ENCODE peak calls at places on chromosomes 11 and 22, in seven cellular contexts. H is GM12891, Z is H1, B is GM12878, F is K562, Q is HepG2, O is SK-N-SH. N is an unnamed sample.

GRCh38 chr11:67352546-67353316 is 615 bp downstream of the POLD4 start:
- DNase-seq in H (no peak), Z (no peak), B (no peak), F (peak; percentile 28), Q (peak; percentile 20), O (no peak), N (no peak)

GRCh38 chr11:859394-860131 is 16.9 kb downstream of the TSPAN4 start:
- DNase-seq in H (no peak), Z (no peak), B (no peak), F (peak; percentile 70), Q (no peak), O (peak; percentile 97), N (no peak)

GRCh38 chr11:116471608-116472007 is 301.2 kb downstream of the BUD13 start:
- DNase-seq in H (no peak), Z (no peak), B (no peak), F (no peak), Q (peak; percentile 28), O (no peak), N (no peak)

GRCh38 chr11:36105743-36106581 is 162.1 kb downstream of the LDLRAD3 start:
- DNase-seq in H (no peak), Z (no peak), B (no peak), F (no peak), Q (no peak), O (no peak), N (no peak)

GRCh38 chr11:8381343-8381742 is 117.7 kb upstream of the LMO1 start:
- DNase-seq in H (no peak), Z (no peak), B (no peak), F (no peak), Q (no peak), O (no peak), N (no peak)

GRCh38 chr11:61480936-61481335 is 27.6 kb upstream of the LRRC10B start:
- DNase-seq in H (no peak), Z (peak; percentile 86), B (no peak), F (no peak), Q (no peak), O (peak; percentile 79), N (no peak)

GRCh38 chr11:128048121-128048520 is 539.2 kb downstream of the ETS1 start:
- DNase-seq in H (no peak), Z (no peak), B (no peak), F (no peak), Q (no peak), O (no peak), N (no peak)

GRCh38 chr22:28514314-28514713 is 165.3 kb downstream of the TTC28 start:
- DNase-seq in H (no peak), Z (no peak), B (no peak), F (no peak), Q (no peak), O (no peak), N (no peak)

GRCh38 chr11:1889941-1890855 is 1.5 kb downstream of the PRR33 start:
- DNase-seq in H (peak; percentile 39), Z (no peak), B (no peak), F (peak; percentile 9), Q (no peak), O (peak; percentile 37), N (peak; percentile 31)

GRCh38 chr11:96905663-96906062 is 515.9 kb downstream of the JRKL start:
- DNase-seq in H (no peak), Z (no peak), B (no peak), F (no peak), Q (no peak), O (no peak), N (no peak)

GRCh38 chr11:63839508-63840355 is 822 bp downstream of the MARK2 start:
- DNase-seq in H (no peak), Z (no peak), B (no peak), F (no peak), Q (no peak), O (no peak), N (no peak)

GRCh38 chr11:74417379-74417804 is 19.2 kb upstream of the PGM2L1 start:
- DNase-seq in H (no peak), Z (no peak), B (no peak), F (no peak), Q (no peak), O (no peak), N (no peak)

GRCh38 chr11:74412733-74413359 is 14.6 kb upstream of the PGM2L1 start:
- DNase-seq in H (no peak), Z (no peak), B (no peak), F (no peak), Q (no peak), O (no peak), N (no peak)

GRCh38 chr11:74417860-74418508 is 19.8 kb upstream of the PGM2L1 start:
- DNase-seq in H (no peak), Z (no peak), B (no peak), F (no peak), Q (no peak), O (no peak), N (no peak)

DNA sequence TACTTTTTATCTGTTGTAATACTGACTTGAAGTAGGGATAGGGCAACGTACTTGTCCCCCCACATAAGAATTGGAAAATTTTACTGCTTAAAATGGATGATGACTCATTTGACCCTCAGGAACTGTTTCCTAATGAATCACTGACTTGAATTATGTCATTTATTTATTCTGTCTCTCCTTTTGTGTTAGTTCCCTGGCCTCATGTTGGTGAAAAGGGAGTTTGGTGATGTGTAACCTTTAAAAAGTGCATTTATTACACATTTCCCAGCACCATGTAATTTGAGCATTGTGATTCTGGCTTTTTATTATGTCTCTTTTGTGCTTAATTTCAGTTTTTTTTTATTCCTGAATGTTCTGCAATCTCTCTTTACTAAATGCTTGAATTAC is 20.3 kb upstream of the PGM2L1 start:
- DNase-seq in H (no peak), Z (no peak), B (no peak), F (no peak), Q (peak; percentile 6), O (no peak), N (no peak)
- TF ChIP-seq TAF1 in H (no peak), Z (no peak), B (no peak), F (no peak), Q (no peak), O (no peak), N (no peak)

DNA sequence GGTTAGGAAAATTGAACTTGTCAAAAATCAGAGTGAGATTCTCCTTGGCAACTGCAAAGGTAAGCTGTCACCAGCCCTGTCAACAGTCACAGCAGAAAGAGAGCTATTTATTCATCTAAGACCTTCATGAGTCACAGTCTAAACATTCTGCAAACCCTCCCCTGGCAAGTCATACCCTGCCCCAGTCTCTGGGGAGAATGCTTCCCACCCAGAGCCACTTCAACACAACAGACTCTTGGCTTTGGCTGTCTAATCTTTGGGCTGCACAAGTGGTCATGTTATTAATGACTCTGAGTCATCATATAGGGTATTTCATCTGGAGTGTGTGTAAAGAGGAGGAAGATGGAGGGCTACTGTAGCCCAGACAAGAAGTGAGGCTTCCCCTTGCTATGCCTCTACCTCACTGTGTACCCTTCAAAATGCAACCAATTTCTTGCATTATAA is 153.4 kb downstream of the CCDC34 start:
- DNase-seq in H (no peak), Z (no peak), B (no peak), F (peak; percentile 76), Q (peak; percentile 80), O (no peak), N (no peak)
- TF ChIP-seq TAF1 in H (no peak), Z (no peak), B (no peak), F (no peak), Q (no peak), O (no peak), N (no peak)

GRCh38 chr11:44950625-44951472 is at the start of gene TP53I11:
- DNase-seq in H (peak; percentile 64), Z (no peak), B (no peak), F (peak; percentile 77), Q (no peak), O (peak; percentile 94), N (peak; percentile 42)
- TF ChIP-seq TAF1 in H (no peak), Z (no peak), B (no peak), F (no peak), Q (no peak), O (no peak), N (no peak)

DNA sequence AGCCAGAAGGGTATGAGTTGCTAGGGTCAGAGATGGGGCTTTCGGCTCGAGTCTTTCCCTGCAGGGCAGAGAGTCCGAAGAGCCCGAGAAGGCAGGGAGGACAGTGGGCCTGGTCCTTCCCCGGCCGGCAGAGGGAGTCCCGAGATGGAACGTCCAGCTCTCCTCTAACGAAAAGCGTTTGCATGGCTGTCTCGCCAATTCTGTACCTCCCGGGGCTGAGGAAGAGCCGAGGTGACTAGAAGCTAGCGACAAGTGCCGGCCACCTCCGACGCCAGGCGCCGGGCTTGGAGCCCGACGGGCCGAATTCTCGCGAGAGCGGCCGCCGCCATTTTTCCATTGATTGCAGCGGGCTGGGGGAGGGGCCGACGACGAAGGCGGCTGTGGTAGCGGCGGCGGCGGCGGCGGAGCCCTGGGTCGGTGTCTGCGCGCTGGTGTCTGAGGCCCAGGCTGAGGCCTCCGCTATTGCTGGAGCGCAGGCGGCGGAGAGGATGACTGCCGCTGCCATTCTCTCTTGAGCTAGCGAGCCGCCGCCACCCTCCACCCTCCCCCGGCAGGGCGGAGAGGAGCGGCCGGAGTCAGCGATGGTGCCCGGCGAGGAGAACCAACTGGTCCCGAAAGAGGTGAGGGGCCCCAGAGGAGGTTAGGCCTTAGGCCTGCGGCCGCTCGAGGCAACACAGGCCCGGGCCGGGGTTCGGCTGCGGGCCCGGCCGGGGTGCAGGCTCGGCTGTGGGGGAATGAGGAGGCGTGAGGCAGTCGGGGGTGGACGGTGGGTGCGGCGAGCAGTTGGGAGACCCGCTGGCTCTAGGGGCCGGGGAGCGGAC is at the start of gene USP47:
- DNase-seq in H (peak; percentile 59), Z (peak; percentile 96), B (no peak), F (peak; percentile 81), Q (peak; percentile 74), O (peak; percentile 89), N (peak; percentile 52)
- TF ChIP-seq TAF1 in H (peak; percentile 89), Z (peak; percentile 87), B (peak; percentile 91), F (peak; percentile 91), Q (peak; percentile 92), O (peak; percentile 89), N (peak; percentile 65)

GRCh38 chr11:82927264-82927880 is 25.8 kb downstream of the DDIAS start:
- DNase-seq in H (peak; percentile 17), Z (no peak), B (no peak), F (peak; percentile 47), Q (peak; percentile 43), O (peak; percentile 54), N (peak; percentile 11)
- TF ChIP-seq TAF1 in H (no peak), Z (no peak), B (no peak), F (no peak), Q (no peak), O (no peak), N (no peak)

GRCh38 chr22:35835998-35836691 is 118.5 kb downstream of the APOL5 start:
- DNase-seq in H (no peak), Z (no peak), B (no peak), F (peak; percentile 13), Q (peak; percentile 71), O (peak; percentile 51), N (no peak)
- TF ChIP-seq TAF1 in H (no peak), Z (peak; percentile 62), B (no peak), F (no peak), Q (no peak), O (peak; percentile 37), N (no peak)